ENCODE peak calls at places on chromosomes 6 and 20, in ten cellular contexts. One of them, this sample, is unnamed.
A peak's percentile ranks its signal among the peaks of the same experiment; 100 is the strongest.

GRCh38 chr6:131831392-131831791 is 23.6 kb downstream of the ENPP1 start:
- DNase-seq in cardiac muscle cell: peak; percentile 18
- DNase-seq in adrenal gland: no peak
- DNase-seq in pancreas: no peak
- DNase-seq in psoas muscle: no peak
- DNase-seq in H1: no peak
- DNase-seq in fibroblast of lung: peak; percentile 75
- DNase-seq in heart right ventricle: no peak
- DNase-seq in suprapubic skin: no peak
- DNase-seq in CD8-positive, alpha-beta T cell: no peak
- DNase-seq in this sample: no peak

GRCh38 chr20:43750774-43751166 is 24.0 kb upstream of the GTSF1L start:
- DNase-seq in cardiac muscle cell: no peak
- DNase-seq in adrenal gland: no peak
- DNase-seq in pancreas: no peak
- DNase-seq in psoas muscle: no peak
- DNase-seq in H1: no peak
- DNase-seq in fibroblast of lung: no peak
- DNase-seq in heart right ventricle: no peak
- DNase-seq in suprapubic skin: no peak
- DNase-seq in CD8-positive, alpha-beta T cell: no peak
- DNase-seq in this sample: no peak

GRCh38 chr6:49052901-49053300 is 410.2 kb downstream of the MMUT start:
- DNase-seq in cardiac muscle cell: peak; percentile 18
- DNase-seq in adrenal gland: no peak
- DNase-seq in pancreas: no peak
- DNase-seq in psoas muscle: no peak
- DNase-seq in H1: no peak
- DNase-seq in fibroblast of lung: no peak
- DNase-seq in heart right ventricle: no peak
- DNase-seq in suprapubic skin: no peak
- DNase-seq in CD8-positive, alpha-beta T cell: no peak
- DNase-seq in this sample: no peak

GRCh38 chr6:3228791-3229565 is 1.5 kb upstream of the TUBB2B start:
- DNase-seq in cardiac muscle cell: no peak
- DNase-seq in adrenal gland: no peak
- DNase-seq in pancreas: no peak
- DNase-seq in psoas muscle: no peak
- DNase-seq in H1: peak; percentile 81
- DNase-seq in fibroblast of lung: no peak
- DNase-seq in heart right ventricle: no peak
- DNase-seq in suprapubic skin: no peak
- DNase-seq in CD8-positive, alpha-beta T cell: peak; percentile 28
- DNase-seq in this sample: no peak

GRCh38 chr6:46626228-46626909 is 26.2 kb downstream of the CYP39A1 start:
- DNase-seq in cardiac muscle cell: peak; percentile 45
- DNase-seq in adrenal gland: no peak
- DNase-seq in pancreas: no peak
- DNase-seq in psoas muscle: no peak
- DNase-seq in H1: no peak
- DNase-seq in fibroblast of lung: peak; percentile 64
- DNase-seq in heart right ventricle: peak; percentile 23
- DNase-seq in suprapubic skin: no peak
- DNase-seq in CD8-positive, alpha-beta T cell: no peak
- DNase-seq in this sample: no peak

GRCh38 chr6:163701761-163702160 is 287.2 kb downstream of the QKI start:
- DNase-seq in cardiac muscle cell: no peak
- DNase-seq in adrenal gland: no peak
- DNase-seq in pancreas: no peak
- DNase-seq in psoas muscle: no peak
- DNase-seq in H1: no peak
- DNase-seq in fibroblast of lung: no peak
- DNase-seq in heart right ventricle: no peak
- DNase-seq in suprapubic skin: no peak
- DNase-seq in CD8-positive, alpha-beta T cell: no peak
- DNase-seq in this sample: no peak

GRCh38 chr20:57704245-57704644 is 5.6 kb downstream of the PMEPA1 start:
- DNase-seq in cardiac muscle cell: no peak
- DNase-seq in adrenal gland: no peak
- DNase-seq in pancreas: no peak
- DNase-seq in psoas muscle: no peak
- DNase-seq in H1: no peak
- DNase-seq in fibroblast of lung: no peak
- DNase-seq in heart right ventricle: no peak
- DNase-seq in suprapubic skin: no peak
- DNase-seq in CD8-positive, alpha-beta T cell: no peak
- DNase-seq in this sample: no peak

GRCh38 chr6:106894978-106895702 is 79.4 kb downstream of the CD24 start:
- DNase-seq in cardiac muscle cell: peak; percentile 13
- DNase-seq in adrenal gland: no peak
- DNase-seq in pancreas: no peak
- DNase-seq in psoas muscle: no peak
- DNase-seq in H1: no peak
- DNase-seq in fibroblast of lung: no peak
- DNase-seq in heart right ventricle: no peak
- DNase-seq in suprapubic skin: no peak
- DNase-seq in CD8-positive, alpha-beta T cell: no peak
- DNase-seq in this sample: no peak

GRCh38 chr6:153511896-153512496 is 380.9 kb upstream of the RGS17 start:
- DNase-seq in cardiac muscle cell: peak; percentile 49
- DNase-seq in adrenal gland: no peak
- DNase-seq in pancreas: no peak
- DNase-seq in psoas muscle: no peak
- DNase-seq in H1: no peak
- DNase-seq in fibroblast of lung: peak; percentile 40
- DNase-seq in heart right ventricle: no peak
- DNase-seq in suprapubic skin: no peak
- DNase-seq in CD8-positive, alpha-beta T cell: no peak
- DNase-seq in this sample: no peak

GRCh38 chr6:129981598-129981997 is 36.8 kb upstream of the L3MBTL3 start:
- DNase-seq in cardiac muscle cell: peak; percentile 16
- DNase-seq in adrenal gland: no peak
- DNase-seq in pancreas: no peak
- DNase-seq in psoas muscle: no peak
- DNase-seq in H1: no peak
- DNase-seq in fibroblast of lung: peak; percentile 30
- DNase-seq in heart right ventricle: no peak
- DNase-seq in suprapubic skin: no peak
- DNase-seq in CD8-positive, alpha-beta T cell: no peak
- DNase-seq in this sample: no peak

GRCh38 chr20:43752561-43753301 is 25.9 kb upstream of the GTSF1L start:
- DNase-seq in cardiac muscle cell: peak; percentile 94
- DNase-seq in adrenal gland: peak; percentile 17
- DNase-seq in pancreas: no peak
- DNase-seq in psoas muscle: no peak
- DNase-seq in H1: no peak
- DNase-seq in fibroblast of lung: peak; percentile 89
- DNase-seq in heart right ventricle: no peak
- DNase-seq in suprapubic skin: no peak
- DNase-seq in CD8-positive, alpha-beta T cell: no peak
- DNase-seq in this sample: no peak

GRCh38 chr20:12068146-12068545 is 150.5 kb downstream of the BTBD3 start:
- DNase-seq in cardiac muscle cell: no peak
- DNase-seq in adrenal gland: no peak
- DNase-seq in pancreas: no peak
- DNase-seq in psoas muscle: no peak
- DNase-seq in H1: no peak
- DNase-seq in fibroblast of lung: no peak
- DNase-seq in heart right ventricle: no peak
- DNase-seq in suprapubic skin: no peak
- DNase-seq in CD8-positive, alpha-beta T cell: no peak
- DNase-seq in this sample: no peak

DNA sequence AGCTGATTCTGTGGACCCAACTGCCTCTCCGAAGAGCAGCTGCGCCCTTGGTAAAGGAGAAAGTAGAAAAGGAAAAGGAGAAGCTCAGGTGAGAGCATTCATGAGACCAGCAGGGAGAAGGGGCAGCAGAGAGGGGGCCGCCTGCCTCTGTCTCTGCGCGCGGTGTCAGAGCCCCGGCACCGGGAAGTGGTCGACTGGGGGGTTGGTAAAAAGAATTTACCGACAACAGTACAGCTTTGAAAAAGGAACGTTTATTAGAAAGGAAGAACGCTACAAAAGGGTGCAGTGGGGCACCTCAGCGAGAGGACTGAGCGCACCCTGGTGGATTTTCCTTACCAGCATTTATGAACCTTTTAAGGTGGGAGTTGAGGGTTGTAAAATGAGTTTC is 61.9 kb downstream of the GPR6 start:
- DNase-seq in cardiac muscle cell: peak; percentile 48
- DNase-seq in adrenal gland: peak; percentile 18
- DNase-seq in pancreas: no peak
- DNase-seq in psoas muscle: no peak
- DNase-seq in H1: peak; percentile 76
- DNase-seq in fibroblast of lung: peak; percentile 34
- DNase-seq in heart right ventricle: no peak
- DNase-seq in suprapubic skin: no peak
- DNase-seq in CD8-positive, alpha-beta T cell: peak; percentile 32
- DNase-seq in this sample: peak; percentile 59
- TF ChIP-seq CTCF in cardiac muscle cell: peak; percentile 40
- TF ChIP-seq CTCF in adrenal gland: no peak
- TF ChIP-seq CTCF in pancreas: no peak
- TF ChIP-seq CTCF in psoas muscle: no peak
- TF ChIP-seq CTCF in H1: peak; percentile 46
- TF ChIP-seq CTCF in fibroblast of lung: no peak
- TF ChIP-seq CTCF in heart right ventricle: no peak
- TF ChIP-seq CTCF in suprapubic skin: peak; percentile 7
- TF ChIP-seq CTCF in CD8-positive, alpha-beta T cell: peak; percentile 36
- TF ChIP-seq CTCF in this sample: no peak

GRCh38 chr6:30779850-30780641 is 35.7 kb upstream of the IER3 start:
- DNase-seq in cardiac muscle cell: no peak
- DNase-seq in adrenal gland: no peak
- DNase-seq in pancreas: no peak
- DNase-seq in psoas muscle: no peak
- DNase-seq in H1: no peak
- DNase-seq in fibroblast of lung: no peak
- DNase-seq in heart right ventricle: no peak
- DNase-seq in suprapubic skin: no peak
- DNase-seq in CD8-positive, alpha-beta T cell: no peak
- DNase-seq in this sample: no peak
- H3K4me1 ChIP-seq in cardiac muscle cell: peaks cover 27% of the 10 kb centered on the region
- H3K4me1 ChIP-seq in adrenal gland: peaks cover 30% of the 10 kb centered on the region
- H3K4me1 ChIP-seq in pancreas: peaks cover 39% of the 10 kb centered on the region
- H3K4me1 ChIP-seq in psoas muscle: peaks cover 30% of the 10 kb centered on the region
- H3K4me1 ChIP-seq in H1: no peaks in the 10 kb centered on the region
- H3K4me1 ChIP-seq in fibroblast of lung: peaks cover 37% of the 10 kb centered on the region
- H3K4me1 ChIP-seq in heart right ventricle: peaks cover 61% of the 10 kb centered on the region
- H3K4me1 ChIP-seq in suprapubic skin: peaks cover 52% of the 10 kb centered on the region
- H3K4me1 ChIP-seq in CD8-positive, alpha-beta T cell: peaks cover 11% of the 10 kb centered on the region
- H3K4me1 ChIP-seq in this sample: no peaks in the 10 kb centered on the region

GRCh38 chr6:27579973-27580372 is 107.1 kb upstream of the ZNF184 start:
- DNase-seq in cardiac muscle cell: no peak
- DNase-seq in adrenal gland: no peak
- DNase-seq in pancreas: no peak
- DNase-seq in psoas muscle: no peak
- DNase-seq in H1: no peak
- DNase-seq in fibroblast of lung: no peak
- DNase-seq in heart right ventricle: no peak
- DNase-seq in suprapubic skin: no peak
- DNase-seq in CD8-positive, alpha-beta T cell: no peak
- DNase-seq in this sample: no peak

GRCh38 chr6:27577922-27578321 is 105.0 kb upstream of the ZNF184 start:
- DNase-seq in cardiac muscle cell: no peak
- DNase-seq in adrenal gland: no peak
- DNase-seq in pancreas: no peak
- DNase-seq in psoas muscle: no peak
- DNase-seq in H1: no peak
- DNase-seq in fibroblast of lung: no peak
- DNase-seq in heart right ventricle: no peak
- DNase-seq in suprapubic skin: no peak
- DNase-seq in CD8-positive, alpha-beta T cell: no peak
- DNase-seq in this sample: no peak

GRCh38 chr6:27584326-27584725 is 111.4 kb upstream of the ZNF184 start:
- DNase-seq in cardiac muscle cell: no peak
- DNase-seq in adrenal gland: no peak
- DNase-seq in pancreas: no peak
- DNase-seq in psoas muscle: no peak
- DNase-seq in H1: no peak
- DNase-seq in fibroblast of lung: no peak
- DNase-seq in heart right ventricle: no peak
- DNase-seq in suprapubic skin: no peak
- DNase-seq in CD8-positive, alpha-beta T cell: no peak
- DNase-seq in this sample: no peak

DNA sequence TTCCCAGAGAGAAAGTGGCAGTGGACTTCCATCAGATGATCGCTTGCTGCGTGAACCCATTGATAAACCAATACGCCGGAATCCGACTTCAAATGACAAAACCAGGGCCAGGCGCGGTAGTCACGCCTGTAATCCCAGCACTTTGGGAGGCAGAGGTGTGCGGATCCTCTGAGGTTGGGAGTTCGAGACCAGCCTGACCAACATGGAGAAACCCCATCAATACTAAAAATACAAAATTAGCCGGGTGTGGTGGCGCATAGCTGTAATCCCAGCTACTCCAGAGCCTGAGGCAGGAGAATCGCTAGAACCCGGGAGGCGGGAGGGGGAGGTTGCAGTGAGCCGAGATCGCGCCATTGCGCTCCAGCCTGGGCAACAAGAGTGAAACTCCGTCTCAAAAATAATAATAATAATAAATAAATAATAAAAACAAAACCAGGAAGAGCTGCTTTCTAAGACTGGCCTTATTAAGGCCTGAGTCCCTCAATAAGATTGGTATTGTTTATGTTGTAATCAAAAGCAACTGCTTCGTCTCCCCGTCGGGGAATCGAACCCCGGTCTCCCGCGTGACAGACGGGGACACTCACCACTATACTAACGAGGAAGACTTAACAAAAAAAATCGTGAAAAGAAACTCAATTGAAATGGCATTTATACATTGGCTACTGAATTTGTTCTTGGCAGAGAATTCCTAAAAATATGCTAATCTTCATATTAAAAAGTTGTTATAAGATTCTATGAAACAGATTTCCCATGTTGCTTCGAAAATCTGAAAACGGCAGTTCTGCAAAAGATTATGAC is 110.2 kb upstream of the ZNF184 start:
- DNase-seq in cardiac muscle cell: peak; percentile 70
- DNase-seq in adrenal gland: no peak
- DNase-seq in pancreas: no peak
- DNase-seq in psoas muscle: no peak
- DNase-seq in H1: peak; percentile 88
- DNase-seq in fibroblast of lung: peak; percentile 72
- DNase-seq in heart right ventricle: no peak
- DNase-seq in suprapubic skin: no peak
- DNase-seq in CD8-positive, alpha-beta T cell: no peak
- DNase-seq in this sample: no peak
- H3K4me3 ChIP-seq in cardiac muscle cell: peak overlapping the region; percentile 6
- H3K4me3 ChIP-seq in adrenal gland: no peak overlapping the region
- H3K4me3 ChIP-seq in pancreas: no peak overlapping the region
- H3K4me3 ChIP-seq in psoas muscle: no peak overlapping the region
- H3K4me3 ChIP-seq in H1: peak overlapping the region; percentile 53
- H3K4me3 ChIP-seq in fibroblast of lung: no peak overlapping the region
- H3K4me3 ChIP-seq in heart right ventricle: no peak overlapping the region
- H3K4me3 ChIP-seq in suprapubic skin: no peak overlapping the region
- H3K4me3 ChIP-seq in CD8-positive, alpha-beta T cell: no peak overlapping the region
- H3K4me3 ChIP-seq in this sample: no peak overlapping the region

DNA sequence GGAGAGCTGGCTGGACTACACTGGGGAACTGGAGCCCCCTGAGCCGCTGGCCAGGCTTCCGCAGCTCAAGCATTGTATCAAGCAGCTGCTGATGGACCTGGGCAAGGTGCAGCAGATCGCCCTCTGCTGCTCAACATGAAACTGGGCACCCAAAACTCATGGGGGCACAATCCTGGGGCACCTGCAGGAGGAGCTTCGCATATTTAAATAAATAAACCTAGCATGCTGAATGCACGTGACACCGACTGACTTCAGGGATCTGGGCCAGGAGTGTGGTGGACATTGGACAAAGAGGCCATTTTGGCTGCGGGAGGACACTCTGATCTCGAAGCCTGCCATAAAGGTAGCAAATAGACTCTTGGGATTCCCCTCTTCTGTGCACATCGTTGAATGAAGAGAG is 6.8 kb downstream of the SCAND1 start:
- DNase-seq in cardiac muscle cell: peak; percentile 23
- DNase-seq in adrenal gland: no peak
- DNase-seq in pancreas: no peak
- DNase-seq in psoas muscle: no peak
- DNase-seq in H1: peak; percentile 58
- DNase-seq in fibroblast of lung: peak; percentile 10
- DNase-seq in heart right ventricle: no peak
- DNase-seq in suprapubic skin: no peak
- DNase-seq in CD8-positive, alpha-beta T cell: peak; percentile 29
- DNase-seq in this sample: no peak
- TF ChIP-seq CTCF in cardiac muscle cell: peak; percentile 40
- TF ChIP-seq CTCF in adrenal gland: no peak
- TF ChIP-seq CTCF in pancreas: no peak
- TF ChIP-seq CTCF in psoas muscle: no peak
- TF ChIP-seq CTCF in H1: peak; percentile 78
- TF ChIP-seq CTCF in fibroblast of lung: no peak
- TF ChIP-seq CTCF in heart right ventricle: no peak
- TF ChIP-seq CTCF in suprapubic skin: peak; percentile 11
- TF ChIP-seq CTCF in CD8-positive, alpha-beta T cell: peak; percentile 38
- TF ChIP-seq CTCF in this sample: no peak

This sample was measured in Peyer's patch.